ENCODE peak calls at places on chromosome 3, in six cellular contexts. One of them, this sample, is unnamed.
A peak's percentile ranks its signal among the peaks of the same experiment; 100 is the strongest.

GRCh38 chr3:72973031-72973723 is 23.4 kb upstream of the PPP4R2 start:
- DNase-seq in DMS79 treated with DMSO at 0.1 percent for 48 hours: no peak
- DNase-seq in IMR-90: peak; percentile 19
- DNase-seq in NAMALWA: no peak
- DNase-seq in effector CD4-positive, alpha-beta T cell: no peak
- DNase-seq in Right ventricle myocardium inferior: no peak
- DNase-seq in this sample: no peak

GRCh38 chr3:59607628-59608027 is 557.8 kb upstream of the CFAP20DC start:
- DNase-seq in DMS79 treated with DMSO at 0.1 percent for 48 hours: peak; percentile 22
- DNase-seq in IMR-90: peak; percentile 16
- DNase-seq in NAMALWA: no peak
- DNase-seq in effector CD4-positive, alpha-beta T cell: no peak
- DNase-seq in Right ventricle myocardium inferior: no peak
- DNase-seq in this sample: peak; percentile 46

GRCh38 chr3:12921736-12922135 is 80.4 kb upstream of the RPL32 start:
- DNase-seq in DMS79 treated with DMSO at 0.1 percent for 48 hours: no peak
- DNase-seq in IMR-90: peak; percentile 23
- DNase-seq in NAMALWA: no peak
- DNase-seq in effector CD4-positive, alpha-beta T cell: no peak
- DNase-seq in Right ventricle myocardium inferior: no peak
- DNase-seq in this sample: no peak

GRCh38 chr3:38084019-38084968 is 45.3 kb downstream of the DLEC1 start:
- DNase-seq in DMS79 treated with DMSO at 0.1 percent for 48 hours: no peak
- DNase-seq in IMR-90: peak; percentile 19
- DNase-seq in NAMALWA: peak; percentile 78
- DNase-seq in effector CD4-positive, alpha-beta T cell: peak; percentile 16
- DNase-seq in Right ventricle myocardium inferior: no peak
- DNase-seq in this sample: peak; percentile 79

GRCh38 chr3:11085078-11085840 is 69.0 kb upstream of the HRH1 start:
- DNase-seq in DMS79 treated with DMSO at 0.1 percent for 48 hours: no peak
- DNase-seq in IMR-90: peak; percentile 51
- DNase-seq in NAMALWA: no peak
- DNase-seq in effector CD4-positive, alpha-beta T cell: no peak
- DNase-seq in Right ventricle myocardium inferior: no peak
- DNase-seq in this sample: peak; percentile 66

GRCh38 chr3:194925614-194926013 is 239.9 kb downstream of the FAM43A start:
- DNase-seq in DMS79 treated with DMSO at 0.1 percent for 48 hours: no peak
- DNase-seq in IMR-90: no peak
- DNase-seq in NAMALWA: no peak
- DNase-seq in effector CD4-positive, alpha-beta T cell: no peak
- DNase-seq in Right ventricle myocardium inferior: no peak
- DNase-seq in this sample: no peak

GRCh38 chr3:71309886-71310285 is 273.6 kb downstream of the FOXP1 start:
- DNase-seq in DMS79 treated with DMSO at 0.1 percent for 48 hours: no peak
- DNase-seq in IMR-90: peak; percentile 47
- DNase-seq in NAMALWA: no peak
- DNase-seq in effector CD4-positive, alpha-beta T cell: no peak
- DNase-seq in Right ventricle myocardium inferior: no peak
- DNase-seq in this sample: peak; percentile 29

GRCh38 chr3:163368168-163368567 is 1710.1 kb downstream of the SI start:
- DNase-seq in DMS79 treated with DMSO at 0.1 percent for 48 hours: no peak
- DNase-seq in IMR-90: no peak
- DNase-seq in NAMALWA: no peak
- DNase-seq in effector CD4-positive, alpha-beta T cell: no peak
- DNase-seq in Right ventricle myocardium inferior: no peak
- DNase-seq in this sample: no peak

GRCh38 chr3:127787071-127787490 is 35.2 kb downstream of the MGLL start:
- DNase-seq in DMS79 treated with DMSO at 0.1 percent for 48 hours: no peak
- DNase-seq in IMR-90: no peak
- DNase-seq in NAMALWA: no peak
- DNase-seq in effector CD4-positive, alpha-beta T cell: no peak
- DNase-seq in Right ventricle myocardium inferior: no peak
- DNase-seq in this sample: peak; percentile 46

GRCh38 chr3:158768361-158768787 is 33.5 kb upstream of the MFSD1 start:
- DNase-seq in DMS79 treated with DMSO at 0.1 percent for 48 hours: no peak
- DNase-seq in IMR-90: peak; percentile 78
- DNase-seq in NAMALWA: no peak
- DNase-seq in effector CD4-positive, alpha-beta T cell: no peak
- DNase-seq in Right ventricle myocardium inferior: peak; percentile 80
- DNase-seq in this sample: peak; percentile 72

GRCh38 chr3:155859859-155860258 is 5.6 kb upstream of the SLC33A1 start:
- DNase-seq in DMS79 treated with DMSO at 0.1 percent for 48 hours: peak; percentile 23
- DNase-seq in IMR-90: peak; percentile 18
- DNase-seq in NAMALWA: peak; percentile 68
- DNase-seq in effector CD4-positive, alpha-beta T cell: no peak
- DNase-seq in Right ventricle myocardium inferior: no peak
- DNase-seq in this sample: peak; percentile 33

GRCh38 chr3:172647823-172648222 is 63.0 kb downstream of the NCEH1 start:
- DNase-seq in DMS79 treated with DMSO at 0.1 percent for 48 hours: peak; percentile 92
- DNase-seq in IMR-90: no peak
- DNase-seq in NAMALWA: no peak
- DNase-seq in effector CD4-positive, alpha-beta T cell: no peak
- DNase-seq in Right ventricle myocardium inferior: no peak
- DNase-seq in this sample: no peak

GRCh38 chr3:65785065-65785645 is 253.6 kb downstream of the MAGI1 start:
- DNase-seq in DMS79 treated with DMSO at 0.1 percent for 48 hours: peak; percentile 9
- DNase-seq in IMR-90: peak; percentile 80
- DNase-seq in NAMALWA: peak; percentile 48
- DNase-seq in effector CD4-positive, alpha-beta T cell: no peak
- DNase-seq in Right ventricle myocardium inferior: no peak
- DNase-seq in this sample: peak; percentile 24

GRCh38 chr3:148330486-148330885 is 367.2 kb upstream of the AGTR1 start:
- DNase-seq in DMS79 treated with DMSO at 0.1 percent for 48 hours: no peak
- DNase-seq in IMR-90: no peak
- DNase-seq in NAMALWA: no peak
- DNase-seq in effector CD4-positive, alpha-beta T cell: no peak
- DNase-seq in Right ventricle myocardium inferior: no peak
- DNase-seq in this sample: no peak

GRCh38 chr3:113769551-113769950 is 22.7 kb downstream of the ATP6V1A start:
- DNase-seq in DMS79 treated with DMSO at 0.1 percent for 48 hours: no peak
- DNase-seq in IMR-90: peak; percentile 70
- DNase-seq in NAMALWA: no peak
- DNase-seq in effector CD4-positive, alpha-beta T cell: no peak
- DNase-seq in Right ventricle myocardium inferior: no peak
- DNase-seq in this sample: peak; percentile 82

GRCh38 chr3:57557088-57557537 is 1.0 kb downstream of the PDE12 start:
- DNase-seq in DMS79 treated with DMSO at 0.1 percent for 48 hours: no peak
- DNase-seq in IMR-90: peak; percentile 56
- DNase-seq in NAMALWA: peak; percentile 24
- DNase-seq in effector CD4-positive, alpha-beta T cell: peak; percentile 16
- DNase-seq in Right ventricle myocardium inferior: no peak
- DNase-seq in this sample: peak; percentile 53

GRCh38 chr3:157174265-157174615 is 14.3 kb upstream of the CCNL1 start:
- DNase-seq in DMS79 treated with DMSO at 0.1 percent for 48 hours: peak; percentile 82
- DNase-seq in IMR-90: no peak
- DNase-seq in NAMALWA: no peak
- DNase-seq in effector CD4-positive, alpha-beta T cell: no peak
- DNase-seq in Right ventricle myocardium inferior: peak; percentile 68
- DNase-seq in this sample: peak; percentile 25

GRCh38 chr3:134879991-134880390 is 84.9 kb downstream of the EPHB1 start:
- DNase-seq in DMS79 treated with DMSO at 0.1 percent for 48 hours: no peak
- DNase-seq in IMR-90: no peak
- DNase-seq in NAMALWA: no peak
- DNase-seq in effector CD4-positive, alpha-beta T cell: no peak
- DNase-seq in Right ventricle myocardium inferior: no peak
- DNase-seq in this sample: no peak

GRCh38 chr3:99473321-99473751 is 165.1 kb upstream of the COL8A1 start:
- DNase-seq in DMS79 treated with DMSO at 0.1 percent for 48 hours: no peak
- DNase-seq in IMR-90: peak; percentile 43
- DNase-seq in NAMALWA: no peak
- DNase-seq in effector CD4-positive, alpha-beta T cell: no peak
- DNase-seq in Right ventricle myocardium inferior: no peak
- DNase-seq in this sample: peak; percentile 42

GRCh38 chr3:196624008-196624790 is 15.3 kb upstream of the NRROS start:
- DNase-seq in DMS79 treated with DMSO at 0.1 percent for 48 hours: no peak
- DNase-seq in IMR-90: no peak
- DNase-seq in NAMALWA: no peak
- DNase-seq in effector CD4-positive, alpha-beta T cell: no peak
- DNase-seq in Right ventricle myocardium inferior: no peak
- DNase-seq in this sample: no peak